ENCODE peak calls at places on chromosomes 4 and X, in five cellular contexts. X is MG63, H is heart left ventricle, N is bronchial epithelial cell, Q is upper lobe of right lung. D is an unnamed sample. For H3K27me3, the result is how much of the 10 kb centered on the place peaks cover.

GRCh38 chr4:138242076-138242829 is at the start of gene SLC7A11:
- DNase-seq in X (peak), H (no peak), N (peak), Q (no peak), D (peak)

GRCh38 chrX:57772637-57773036 is 92.6 kb upstream of the NLRP2B start:
- DNase-seq in X (no peak), H (no peak), N (no peak), Q (no peak), D (no peak)

GRCh38 chr4:7444731-7445130 is 10.0 kb upstream of the PSAPL1 start:
- DNase-seq in X (no peak), H (no peak), N (no peak), Q (peak), D (no peak)

GRCh38 chr4:152536545-152537182 is 772 bp upstream of the FBXW7 start:
- DNase-seq in X (no peak), H (no peak), N (peak), Q (no peak), D (peak)

GRCh38 chrX:133005038-133005437 is 46.6 kb upstream of the HS6ST2 start:
- DNase-seq in X (no peak), H (no peak), N (peak), Q (no peak), D (peak)

GRCh38 chr4:68896749-68897148 is 54.9 kb downstream of the UGT2A3 start:
- DNase-seq in X (no peak), H (no peak), N (no peak), Q (no peak), D (no peak)

GRCh38 chr4:73609688-73610087 is 10.5 kb downstream of the RASSF6 start:
- DNase-seq in X (peak), H (no peak), N (peak), Q (no peak), D (peak)

GRCh38 chr4:61820136-61820535 is 620.0 kb downstream of the ADGRL3 start:
- DNase-seq in X (no peak), H (no peak), N (no peak), Q (no peak), D (no peak)

GRCh38 chrX:118884552-118885138 is 61.0 kb downstream of the ZCCHC12 start:
- DNase-seq in X (no peak), H (no peak), N (peak), Q (no peak), D (no peak)

GRCh38 chrX:53188763-53189162 is 36.2 kb downstream of the KDM5C start:
- DNase-seq in X (no peak), H (no peak), N (peak), Q (no peak), D (no peak)

GRCh38 chr4:150133605-150134004 is 55.4 kb downstream of the DCLK2 start:
- DNase-seq in X (no peak), H (no peak), N (no peak), Q (no peak), D (no peak)

GRCh38 chr4:176193126-176193525 is 2.3 kb downstream of the SPATA4 start:
- DNase-seq in X (no peak), H (no peak), N (peak), Q (no peak), D (peak)

GRCh38 chr4:138241281-138242075 is 671 bp downstream of the SLC7A11 start:
- DNase-seq in X (peak), H (no peak), N (no peak), Q (no peak), D (peak)

GRCh38 chr4:7020856-7021255 is 22.3 kb upstream of the TADA2B start:
- DNase-seq in X (no peak), H (no peak), N (no peak), Q (no peak), D (no peak)

GRCh38 chr4:38100474-38101255 is 140.5 kb downstream of the PTTG2 start:
- DNase-seq in X (no peak), H (no peak), N (no peak), Q (no peak), D (no peak)

GRCh38 chrX:153934473-153935325 is at the start of gene NAA10:
- DNase-seq in X (peak), H (peak), N (peak), Q (peak), D (peak)

GRCh38 chr4:145619639-145619996 is 433 bp downstream of the MMAA start:
- DNase-seq in X (peak), H (peak), N (peak), Q (no peak), D (peak)

GRCh38 chrX:65491620-65492019 is 43.0 kb downstream of the LAS1L start:
- DNase-seq in X (no peak), H (no peak), N (no peak), Q (no peak), D (no peak)

GRCh38 chr4:108651068-108651794 is 832 bp downstream of the OSTC start:
- DNase-seq in X (no peak), H (no peak), N (peak), Q (no peak), D (peak)

GRCh38 chr4:118765399-118765798 is 70.5 kb downstream of the SEC24D start:
- DNase-seq in X (peak), H (no peak), N (peak), Q (no peak), D (peak)

GRCh38 chr4:83043801-83044407 is 8.9 kb downstream of the COPS4 start:
- DNase-seq in X (no peak), H (no peak), N (peak), Q (no peak), D (peak)

GRCh38 chr4:140152760-140153418 is 1.1 kb downstream of the MAML3 start:
- DNase-seq in X (peak), H (peak), N (peak), Q (peak), D (peak)

GRCh38 chr4:123339507-123340380 is 56.9 kb upstream of the SPRY1 start:
- DNase-seq in X (peak), H (no peak), N (no peak), Q (no peak), D (no peak)

GRCh38 chr4:37903901-37904300 is 13.0 kb downstream of the TBC1D1 start:
- DNase-seq in X (no peak), H (no peak), N (no peak), Q (no peak), D (no peak)

GRCh38 chrX:126165721-126166401 is at the start of gene DCAF12L2:
- DNase-seq in X (peak), H (no peak), N (no peak), Q (no peak), D (peak)

GRCh38 chr4:111136438-111136837 is 513.6 kb upstream of the PITX2 start:
- DNase-seq in X (no peak), H (no peak), N (peak), Q (no peak), D (peak)

GRCh38 chr4:76760214-76760613 is 137.7 kb downstream of the SOWAHB start:
- DNase-seq in X (no peak), H (no peak), N (no peak), Q (no peak), D (no peak)

GRCh38 chr4:11623726-11624037 is 195.0 kb upstream of the HS3ST1 start:
- DNase-seq in X (no peak), H (peak), N (peak), Q (no peak), D (no peak)

GRCh38 chr4:168695288-168695687 is 198.4 kb downstream of the PALLD start:
- DNase-seq in X (no peak), H (no peak), N (peak), Q (no peak), D (peak)

GRCh38 chr4:93829531-93830089 is 1.1 kb downstream of the ATOH1 start:
- DNase-seq in X (no peak), H (no peak), N (no peak), Q (no peak), D (no peak)

GRCh38 chr4:93832097-93832496 is 3.5 kb downstream of the ATOH1 start:
- DNase-seq in X (no peak), H (no peak), N (no peak), Q (no peak), D (no peak)

GRCh38 chr4:93830090-93830818 is 1.7 kb downstream of the ATOH1 start:
- DNase-seq in X (no peak), H (no peak), N (no peak), Q (no peak), D (no peak)

GRCh38 chr4:93835929-93836328 is 7.4 kb downstream of the ATOH1 start:
- DNase-seq in X (no peak), H (no peak), N (no peak), Q (no peak), D (no peak)

GRCh38 chr4:93834371-93835066 is 6.0 kb downstream of the ATOH1 start:
- DNase-seq in X (no peak), H (no peak), N (no peak), Q (no peak), D (no peak)
- H3K27me3 ChIP-seq in X (under half), H (under half), N (under half), Q (half or more), D (half or more)

GRCh38 chr4:13246107-13246506 is 238.0 kb downstream of the RAB28 start:
- DNase-seq in X (no peak), H (no peak), N (no peak), Q (no peak), D (no peak)

GRCh38 chr4:13243152-13243551 is 241.0 kb downstream of the RAB28 start:
- DNase-seq in X (no peak), H (no peak), N (no peak), Q (no peak), D (no peak)

GRCh38 chr4:13244342-13244905 is 239.7 kb downstream of the RAB28 start:
- DNase-seq in X (no peak), H (no peak), N (no peak), Q (no peak), D (no peak)

GRCh38 chr4:13248621-13249298 is 235.4 kb downstream of the RAB28 start:
- DNase-seq in X (no peak), H (no peak), N (no peak), Q (no peak), D (no peak)
- H3K27me3 ChIP-seq in X (under half), H (under half), N (under half), Q (under half), D (under half)

GRCh38 chr4:78058591-78059523 is 1.7 kb downstream of the FRAS1 start:
- DNase-seq in X (peak), H (peak), N (peak), Q (peak), D (peak)
- H3K27me3 ChIP-seq in X (under half), H (under half), N (under half), Q (under half), D (under half)

GRCh38 chr4:1793940-1794808 is 1.1 kb downstream of the FGFR3 start:
- DNase-seq in X (no peak), H (no peak), N (no peak), Q (no peak), D (peak)

GRCh38 chr4:1792832-1793495 is at the start of gene FGFR3:
- DNase-seq in X (peak), H (no peak), N (no peak), Q (peak), D (peak)

GRCh38 chr4:1794809-1795303 is 1.8 kb downstream of the FGFR3 start:
- DNase-seq in X (no peak), H (no peak), N (no peak), Q (no peak), D (peak)

GRCh38 chr4:1792158-1792831 is 798 bp upstream of the FGFR3 start:
- DNase-seq in X (no peak), H (no peak), N (no peak), Q (no peak), D (no peak)

GRCh38 chr4:1793496-1793840 is 375 bp downstream of the FGFR3 start:
- DNase-seq in X (no peak), H (no peak), N (no peak), Q (peak), D (peak)
- H3K27me3 ChIP-seq in X (under half), H (under half), N (under half), Q (under half), D (under half)

DNA sequence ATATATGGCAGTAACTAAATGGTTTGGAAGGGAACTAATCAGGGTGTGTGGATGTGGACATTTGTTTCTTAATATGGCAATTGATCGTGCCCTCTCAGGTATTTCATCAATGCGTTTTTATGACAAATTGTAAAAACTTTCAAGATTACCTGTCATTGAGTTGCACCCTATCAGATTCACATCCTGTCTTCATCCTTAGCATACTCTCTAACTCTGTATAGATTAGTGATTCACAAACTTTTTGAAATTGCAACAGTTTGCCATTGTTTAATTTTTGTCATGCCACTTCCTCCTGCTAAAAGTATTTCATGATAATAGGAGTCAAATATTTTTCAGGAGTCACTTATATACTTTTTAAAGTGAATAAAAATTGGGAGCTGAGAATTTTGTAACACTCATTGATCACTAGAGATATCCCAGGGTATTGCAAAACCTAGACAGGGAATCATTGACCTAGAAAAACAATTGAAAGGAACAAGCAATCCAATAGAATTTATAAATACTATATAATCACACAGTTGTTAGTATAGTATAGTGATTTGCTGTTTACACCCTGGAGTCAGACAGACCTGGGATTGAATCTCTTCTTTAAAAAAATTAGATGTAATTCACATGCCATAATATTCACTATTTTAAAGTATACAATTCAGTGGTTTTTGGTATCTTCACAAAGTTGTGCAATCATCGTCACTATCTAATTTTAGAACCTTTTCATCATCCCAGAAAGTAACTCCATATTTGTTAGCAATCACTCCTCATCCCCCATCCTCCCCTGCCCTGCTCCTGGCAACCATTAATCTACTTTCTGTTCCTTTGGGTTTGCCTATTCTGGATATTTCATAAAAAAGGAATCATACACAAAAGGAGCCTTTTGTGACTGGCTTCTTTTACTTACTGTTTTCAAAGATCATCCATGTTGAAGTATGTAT is 8.9 kb downstream of the MID2 start:
- DNase-seq in X (no peak), H (no peak), N (peak), Q (no peak), D (no peak)
- H3K27me3 ChIP-seq in X (under half), H (under half), N (under half), Q (under half), D (under half)

GRCh38 chr4:27087306-27088045 is 226.8 kb downstream of the STIM2 start:
- DNase-seq in X (no peak), H (no peak), N (no peak), Q (no peak), D (no peak)
- H3K27me3 ChIP-seq in X (under half), H (under half), N (under half), Q (under half), D (half or more)

GRCh38 chrX:143094501-143095110 is 68.9 kb downstream of the SPANXN4 start:
- DNase-seq in X (no peak), H (no peak), N (no peak), Q (no peak), D (no peak)

GRCh38 chrX:143095311-143095710 is 69.6 kb downstream of the SPANXN4 start:
- DNase-seq in X (no peak), H (no peak), N (no peak), Q (no peak), D (no peak)

GRCh38 chrX:143095841-143096240 is 70.1 kb downstream of the SPANXN4 start:
- DNase-seq in X (no peak), H (no peak), N (no peak), Q (no peak), D (no peak)
- H3K27me3 ChIP-seq in X (under half), H (under half), N (under half), Q (under half), D (under half)

D was measured in adipocyte.